ENCODE peak calls at places on chromosome 5, in ten cellular contexts. One of them, this sample, is unnamed.

GRCh38 chr5:173974688-173975239 is 14.2 kb upstream of the C5orf47 start:
- DNase-seq in transverse colon: no peak
- DNase-seq in breast epithelium: no peak
- DNase-seq in GM12891: no peak
- DNase-seq in sigmoid colon: no peak
- DNase-seq in stomach: no peak
- DNase-seq in GM23338: no peak
- DNase-seq in Panc1: no peak
- DNase-seq in HCT116: no peak
- DNase-seq in endothelial cell of umbilical vein: no peak
- DNase-seq in this sample: no peak

GRCh38 chr5:18299166-18299565 is 664.9 kb downstream of the TAF11L14 start:
- DNase-seq in transverse colon: no peak
- DNase-seq in breast epithelium: no peak
- DNase-seq in GM12891: no peak
- DNase-seq in sigmoid colon: no peak
- DNase-seq in stomach: no peak
- DNase-seq in GM23338: peak; percentile 36
- DNase-seq in Panc1: no peak
- DNase-seq in HCT116: no peak
- DNase-seq in endothelial cell of umbilical vein: no peak
- DNase-seq in this sample: no peak

GRCh38 chr5:27140831-27141230 is 102.4 kb upstream of the CDH9 start:
- DNase-seq in transverse colon: no peak
- DNase-seq in breast epithelium: no peak
- DNase-seq in GM12891: no peak
- DNase-seq in sigmoid colon: no peak
- DNase-seq in stomach: no peak
- DNase-seq in GM23338: no peak
- DNase-seq in Panc1: no peak
- DNase-seq in HCT116: no peak
- DNase-seq in endothelial cell of umbilical vein: no peak
- DNase-seq in this sample: no peak

GRCh38 chr5:148732692-148733091 is 78.4 kb upstream of the HTR4 start:
- DNase-seq in transverse colon: no peak
- DNase-seq in breast epithelium: no peak
- DNase-seq in GM12891: no peak
- DNase-seq in sigmoid colon: no peak
- DNase-seq in stomach: no peak
- DNase-seq in GM23338: no peak
- DNase-seq in Panc1: no peak
- DNase-seq in HCT116: no peak
- DNase-seq in endothelial cell of umbilical vein: no peak
- DNase-seq in this sample: no peak

GRCh38 chr5:57836921-57837320 is 354.3 kb upstream of the ACTBL2 start:
- DNase-seq in transverse colon: no peak
- DNase-seq in breast epithelium: no peak
- DNase-seq in GM12891: no peak
- DNase-seq in sigmoid colon: no peak
- DNase-seq in stomach: no peak
- DNase-seq in GM23338: no peak
- DNase-seq in Panc1: no peak
- DNase-seq in HCT116: no peak
- DNase-seq in endothelial cell of umbilical vein: no peak
- DNase-seq in this sample: no peak

GRCh38 chr5:34571380-34572041 is 84.6 kb upstream of the RAI14 start:
- DNase-seq in transverse colon: no peak
- DNase-seq in breast epithelium: no peak
- DNase-seq in GM12891: no peak
- DNase-seq in sigmoid colon: no peak
- DNase-seq in stomach: no peak
- DNase-seq in GM23338: no peak
- DNase-seq in Panc1: no peak
- DNase-seq in HCT116: no peak
- DNase-seq in endothelial cell of umbilical vein: peak; percentile 73
- DNase-seq in this sample: no peak

GRCh38 chr5:16797949-16798348 is 138.1 kb downstream of the MYO10 start:
- DNase-seq in transverse colon: no peak
- DNase-seq in breast epithelium: no peak
- DNase-seq in GM12891: no peak
- DNase-seq in sigmoid colon: no peak
- DNase-seq in stomach: no peak
- DNase-seq in GM23338: no peak
- DNase-seq in Panc1: no peak
- DNase-seq in HCT116: no peak
- DNase-seq in endothelial cell of umbilical vein: no peak
- DNase-seq in this sample: no peak

GRCh38 chr5:149153751-149154610 is 12.7 kb downstream of the ABLIM3 start:
- DNase-seq in transverse colon: no peak
- DNase-seq in breast epithelium: no peak
- DNase-seq in GM12891: no peak
- DNase-seq in sigmoid colon: no peak
- DNase-seq in stomach: no peak
- DNase-seq in GM23338: no peak
- DNase-seq in Panc1: peak; percentile 88
- DNase-seq in HCT116: no peak
- DNase-seq in endothelial cell of umbilical vein: no peak
- DNase-seq in this sample: no peak

GRCh38 chr5:17735771-17736170 is 101.5 kb downstream of the TAF11L14 start:
- DNase-seq in transverse colon: no peak
- DNase-seq in breast epithelium: no peak
- DNase-seq in GM12891: no peak
- DNase-seq in sigmoid colon: no peak
- DNase-seq in stomach: no peak
- DNase-seq in GM23338: no peak
- DNase-seq in Panc1: no peak
- DNase-seq in HCT116: no peak
- DNase-seq in endothelial cell of umbilical vein: no peak
- DNase-seq in this sample: no peak

GRCh38 chr5:135501965-135502364 is 33.8 kb downstream of the NEUROG1 start:
- DNase-seq in transverse colon: no peak
- DNase-seq in breast epithelium: no peak
- DNase-seq in GM12891: no peak
- DNase-seq in sigmoid colon: no peak
- DNase-seq in stomach: no peak
- DNase-seq in GM23338: no peak
- DNase-seq in Panc1: no peak
- DNase-seq in HCT116: no peak
- DNase-seq in endothelial cell of umbilical vein: no peak
- DNase-seq in this sample: no peak

GRCh38 chr5:140113180-140113698 is 670 bp upstream of the PURA start:
- DNase-seq in transverse colon: peak; percentile 21
- DNase-seq in breast epithelium: no peak
- DNase-seq in GM12891: no peak
- DNase-seq in sigmoid colon: peak; percentile 72
- DNase-seq in stomach: no peak
- DNase-seq in GM23338: peak; percentile 77
- DNase-seq in Panc1: no peak
- DNase-seq in HCT116: no peak
- DNase-seq in endothelial cell of umbilical vein: peak; percentile 10
- DNase-seq in this sample: peak; percentile 21

GRCh38 chr5:140115186-140115500 is 1.2 kb downstream of the PURA start:
- DNase-seq in transverse colon: no peak
- DNase-seq in breast epithelium: no peak
- DNase-seq in GM12891: no peak
- DNase-seq in sigmoid colon: no peak
- DNase-seq in stomach: no peak
- DNase-seq in GM23338: no peak
- DNase-seq in Panc1: no peak
- DNase-seq in HCT116: no peak
- DNase-seq in endothelial cell of umbilical vein: no peak
- DNase-seq in this sample: no peak

GRCh38 chr5:140114341-140115185 is 654 bp downstream of the PURA start:
- DNase-seq in transverse colon: peak; percentile 71
- DNase-seq in breast epithelium: peak; percentile 80
- DNase-seq in GM12891: no peak
- DNase-seq in sigmoid colon: peak; percentile 86
- DNase-seq in stomach: peak; percentile 70
- DNase-seq in GM23338: peak; percentile 69
- DNase-seq in Panc1: no peak
- DNase-seq in HCT116: no peak
- DNase-seq in endothelial cell of umbilical vein: peak; percentile 71
- DNase-seq in this sample: peak; percentile 31

GRCh38 chr5:140112685-140113179 is 1.2 kb upstream of the PURA start:
- DNase-seq in transverse colon: no peak
- DNase-seq in breast epithelium: no peak
- DNase-seq in GM12891: no peak
- DNase-seq in sigmoid colon: no peak
- DNase-seq in stomach: no peak
- DNase-seq in GM23338: peak; percentile 48
- DNase-seq in Panc1: no peak
- DNase-seq in HCT116: no peak
- DNase-seq in endothelial cell of umbilical vein: no peak
- DNase-seq in this sample: no peak

DNA sequence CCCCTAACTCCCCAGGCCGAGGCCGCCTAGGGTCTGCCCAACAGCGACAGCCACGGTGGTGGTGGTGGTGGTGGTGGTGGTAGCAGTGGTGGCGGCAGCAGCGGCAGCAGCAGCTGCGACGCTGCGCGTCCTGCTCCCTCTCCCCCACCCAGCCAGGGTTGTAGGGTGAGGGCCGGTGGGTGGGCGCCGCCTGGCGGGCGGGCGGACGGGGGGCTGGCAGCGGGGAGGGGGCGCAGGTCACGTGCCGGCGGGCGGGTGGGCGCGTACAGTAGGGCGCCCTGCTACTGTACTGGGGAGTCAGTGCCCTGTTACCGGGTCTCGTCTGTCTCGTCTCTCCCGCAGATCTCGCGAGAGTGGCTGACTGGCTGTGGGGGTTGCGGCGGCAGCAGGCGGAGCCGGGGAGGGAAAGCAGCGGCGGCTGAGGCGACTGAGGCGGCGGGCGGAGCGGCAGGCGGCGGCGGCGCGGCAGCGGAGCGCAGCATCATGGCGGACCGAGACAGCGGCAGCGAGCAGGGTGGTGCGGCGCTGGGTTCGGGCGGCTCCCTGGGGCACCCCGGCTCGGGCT is at the start of gene PURA:
- DNase-seq in transverse colon: peak; percentile 97
- DNase-seq in breast epithelium: peak; percentile 96
- DNase-seq in GM12891: peak; percentile 91
- DNase-seq in sigmoid colon: peak; percentile 98
- DNase-seq in stomach: peak; percentile 97
- DNase-seq in GM23338: peak; percentile 96
- DNase-seq in Panc1: no peak
- DNase-seq in HCT116: peak; percentile 75
- DNase-seq in endothelial cell of umbilical vein: peak; percentile 94
- DNase-seq in this sample: peak; percentile 89
- TF ChIP-seq POLR2AphosphoS5 in transverse colon: peak; percentile 92
- TF ChIP-seq POLR2AphosphoS5 in breast epithelium: peak; percentile 16
- TF ChIP-seq POLR2AphosphoS5 in GM12891: peak; percentile 47
- TF ChIP-seq POLR2AphosphoS5 in sigmoid colon: peak; percentile 78
- TF ChIP-seq POLR2AphosphoS5 in stomach: peak; percentile 60
- TF ChIP-seq POLR2AphosphoS5 in GM23338: peak; percentile 59
- TF ChIP-seq POLR2AphosphoS5 in Panc1: peak; percentile 79
- TF ChIP-seq POLR2AphosphoS5 in HCT116: peak; percentile 83
- TF ChIP-seq POLR2AphosphoS5 in endothelial cell of umbilical vein: peak; percentile 85
- TF ChIP-seq POLR2AphosphoS5 in this sample: peak; percentile 75

GRCh38 chr5:59025734-59026133 is 442.9 kb downstream of the RAB3C start:
- DNase-seq in transverse colon: no peak
- DNase-seq in breast epithelium: no peak
- DNase-seq in GM12891: no peak
- DNase-seq in sigmoid colon: no peak
- DNase-seq in stomach: no peak
- DNase-seq in GM23338: no peak
- DNase-seq in Panc1: no peak
- DNase-seq in HCT116: no peak
- DNase-seq in endothelial cell of umbilical vein: no peak
- DNase-seq in this sample: no peak
- TF ChIP-seq POLR2AphosphoS5 in transverse colon: peak; percentile 81
- TF ChIP-seq POLR2AphosphoS5 in breast epithelium: no peak
- TF ChIP-seq POLR2AphosphoS5 in GM12891: no peak
- TF ChIP-seq POLR2AphosphoS5 in sigmoid colon: peak; percentile 94
- TF ChIP-seq POLR2AphosphoS5 in stomach: peak; percentile 14
- TF ChIP-seq POLR2AphosphoS5 in GM23338: no peak
- TF ChIP-seq POLR2AphosphoS5 in Panc1: no peak
- TF ChIP-seq POLR2AphosphoS5 in HCT116: no peak
- TF ChIP-seq POLR2AphosphoS5 in endothelial cell of umbilical vein: no peak
- TF ChIP-seq POLR2AphosphoS5 in this sample: no peak

DNA sequence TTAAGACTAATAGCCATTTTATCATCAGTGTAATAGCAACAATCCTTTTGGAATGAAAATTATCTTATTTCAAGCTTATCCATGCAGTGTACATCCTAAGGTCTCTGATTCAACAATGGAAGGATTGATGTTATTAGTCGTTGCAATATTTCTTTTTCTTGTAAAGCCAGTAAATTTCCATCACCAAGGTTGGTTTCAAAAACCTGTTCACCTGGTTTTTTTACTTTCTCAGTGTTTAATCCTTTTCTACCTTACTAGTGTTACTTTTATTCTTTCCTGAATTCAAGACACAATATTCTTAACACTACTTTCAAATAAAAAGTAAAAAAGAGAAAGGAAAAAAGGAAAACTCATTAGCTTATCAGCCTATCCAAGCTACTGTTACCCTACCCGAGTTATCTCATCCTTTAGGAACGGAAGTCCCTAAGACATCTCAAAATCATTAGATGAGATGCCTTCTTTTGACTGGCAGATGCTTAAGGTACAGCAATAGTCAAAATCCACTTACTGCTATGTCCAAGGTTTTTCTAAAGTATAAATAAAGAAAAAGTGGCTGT is 5.4 kb downstream of the ZFR start:
- DNase-seq in transverse colon: no peak
- DNase-seq in breast epithelium: no peak
- DNase-seq in GM12891: no peak
- DNase-seq in sigmoid colon: no peak
- DNase-seq in stomach: no peak
- DNase-seq in GM23338: no peak
- DNase-seq in Panc1: no peak
- DNase-seq in HCT116: no peak
- DNase-seq in endothelial cell of umbilical vein: no peak
- DNase-seq in this sample: no peak
- TF ChIP-seq POLR2AphosphoS5 in transverse colon: no peak
- TF ChIP-seq POLR2AphosphoS5 in breast epithelium: no peak
- TF ChIP-seq POLR2AphosphoS5 in GM12891: no peak
- TF ChIP-seq POLR2AphosphoS5 in sigmoid colon: no peak
- TF ChIP-seq POLR2AphosphoS5 in stomach: no peak
- TF ChIP-seq POLR2AphosphoS5 in GM23338: no peak
- TF ChIP-seq POLR2AphosphoS5 in Panc1: no peak
- TF ChIP-seq POLR2AphosphoS5 in HCT116: no peak
- TF ChIP-seq POLR2AphosphoS5 in endothelial cell of umbilical vein: no peak
- TF ChIP-seq POLR2AphosphoS5 in this sample: no peak

GRCh38 chr5:172775326-172776234 is 4.6 kb upstream of the DUSP1 start:
- DNase-seq in transverse colon: peak; percentile 84
- DNase-seq in breast epithelium: peak; percentile 71
- DNase-seq in GM12891: no peak
- DNase-seq in sigmoid colon: peak; percentile 97
- DNase-seq in stomach: peak; percentile 79
- DNase-seq in GM23338: no peak
- DNase-seq in Panc1: no peak
- DNase-seq in HCT116: no peak
- DNase-seq in endothelial cell of umbilical vein: no peak
- DNase-seq in this sample: no peak
- TF ChIP-seq POLR2AphosphoS5 in transverse colon: peak; percentile 58
- TF ChIP-seq POLR2AphosphoS5 in breast epithelium: peak; percentile 99
- TF ChIP-seq POLR2AphosphoS5 in GM12891: no peak
- TF ChIP-seq POLR2AphosphoS5 in sigmoid colon: peak; percentile 74
- TF ChIP-seq POLR2AphosphoS5 in stomach: peak; percentile 77
- TF ChIP-seq POLR2AphosphoS5 in GM23338: no peak
- TF ChIP-seq POLR2AphosphoS5 in Panc1: no peak
- TF ChIP-seq POLR2AphosphoS5 in HCT116: no peak
- TF ChIP-seq POLR2AphosphoS5 in endothelial cell of umbilical vein: no peak
- TF ChIP-seq POLR2AphosphoS5 in this sample: no peak